ENCODE peak calls at places on chromosomes 4 and X, in ten cellular contexts. K is body of pancreas, N is esophagus squamous epithelium, Z is ovary, O is sigmoid colon, D is HCT116, V is stomach, S is uterus, W is right lobe of liver, A is HepG2. X is an unnamed sample.

GRCh38 chr4:169098054-169098896 is 88.2 kb upstream of the CBR4 start:
- DNase-seq in Z (no peak), S (no peak), N (no peak), A (no peak), W (no peak), D (no peak), K (no peak), O (no peak), V (no peak), X (no peak)

GRCh38 chr4:42596918-42597317 is 60.0 kb downstream of the ATP8A1 start:
- DNase-seq in W (no peak), D (no peak), O (no peak), V (no peak), K (no peak), A (no peak), S (no peak), Z (no peak), N (no peak), X (no peak)

GRCh38 chr4:10007436-10007740 is 13.9 kb downstream of the SLC2A9 start:
- DNase-seq in S (no peak), N (no peak), A (no peak), K (no peak), Z (no peak), O (no peak), V (no peak), W (no peak), D (no peak), X (no peak)

GRCh38 chrX:9312922-9313867 is 151.7 kb upstream of the TBL1X start:
- DNase-seq in D (peak), Z (peak), K (peak), A (peak), N (no peak), O (no peak), S (no peak), W (peak), V (peak), X (no peak)

GRCh38 chrX:105495376-105495775 is 274.9 kb upstream of the TEX13A start:
- DNase-seq in W (no peak), Z (no peak), N (no peak), V (no peak), S (no peak), O (no peak), D (no peak), K (no peak), A (no peak), X (no peak)

GRCh38 chr4:1206299-1207156 is 34.1 kb upstream of the SPON2 start:
- DNase-seq in K (peak), Z (peak), S (peak), A (no peak), W (peak), N (no peak), V (no peak), D (no peak), O (peak), X (no peak)

GRCh38 chrX:41705680-41706374 is 17.1 kb downstream of the GPR34 start:
- DNase-seq in S (no peak), Z (no peak), D (no peak), W (no peak), V (no peak), K (no peak), O (no peak), N (no peak), A (no peak), X (no peak)

GRCh38 chr4:87260477-87260876 is 40.1 kb upstream of the KLHL8 start:
- DNase-seq in V (no peak), Z (no peak), D (no peak), A (no peak), S (no peak), K (no peak), O (no peak), W (no peak), N (no peak), X (no peak)

GRCh38 chrX:74063426-74064155 is 240.4 kb upstream of the ZCCHC13 start:
- DNase-seq in A (no peak), N (no peak), O (no peak), S (no peak), Z (no peak), K (no peak), V (no peak), D (no peak), W (no peak), X (no peak)

GRCh38 chrX:110442631-110443030 is 84.0 kb downstream of the RTL9 start:
- DNase-seq in D (no peak), O (no peak), V (no peak), K (peak), S (no peak), Z (no peak), A (peak), N (no peak), W (no peak), X (no peak)

GRCh38 chrX:154712781-154713391 is 38.0 kb downstream of the GAB3 start:
- DNase-seq in S (no peak), W (no peak), N (no peak), A (no peak), K (no peak), D (no peak), O (no peak), V (no peak), Z (no peak), X (no peak)

GRCh38 chr4:63777571-63777970 is 631.7 kb downstream of the TECRL start:
- DNase-seq in O (no peak), Z (no peak), D (no peak), S (no peak), A (peak), V (no peak), N (no peak), K (no peak), W (no peak), X (no peak)

GRCh38 chr4:158826882-158827281 is 58.1 kb downstream of the FNIP2 start:
- DNase-seq in N (no peak), A (peak), S (no peak), W (no peak), O (no peak), V (peak), D (no peak), Z (no peak), K (peak), X (peak)

GRCh38 chr4:8241895-8242696 is 27.5 kb upstream of the HTRA3 start:
- DNase-seq in N (peak), Z (peak), W (peak), D (peak), S (peak), A (peak), O (peak), V (peak), K (peak), X (peak)

GRCh38 chrX:43474321-43474720 is 181.8 kb upstream of the MAOA start:
- DNase-seq in A (no peak), N (no peak), D (peak), Z (no peak), S (no peak), K (no peak), V (no peak), O (no peak), W (no peak), X (no peak)

GRCh38 chrX:148601034-148601433 is 100.6 kb downstream of the AFF2 start:
- DNase-seq in D (no peak), Z (no peak), A (no peak), S (no peak), O (no peak), N (no peak), K (no peak), V (no peak), W (no peak), X (no peak)

GRCh38 chr4:122576261-122577188 is 44.3 kb downstream of the IL21 start:
- DNase-seq in V (no peak), A (peak), Z (no peak), O (no peak), D (peak), W (no peak), K (no peak), N (no peak), S (no peak), X (peak)

GRCh38 chrX:135345328-135345645 is 36.0 kb downstream of the ETDC start:
- DNase-seq in Z (peak), S (peak), K (peak), O (peak), N (no peak), D (no peak), W (peak), A (no peak), V (peak), X (peak)

GRCh38 chr4:145716200-145716599 is 36.3 kb downstream of the C4orf51 start:
- DNase-seq in O (no peak), V (no peak), A (no peak), W (no peak), D (no peak), N (no peak), S (no peak), K (no peak), Z (no peak), X (no peak)

GRCh38 chr4:97121493-97121892 is 1021.8 kb downstream of the STPG2 start:
- DNase-seq in A (no peak), O (no peak), Z (no peak), S (no peak), D (no peak), K (no peak), V (no peak), N (no peak), W (no peak), X (no peak)

GRCh38 chr4:137694138-137694537 is 161.8 kb upstream of the PCDH18 start:
- DNase-seq in N (no peak), S (no peak), K (no peak), D (no peak), V (no peak), A (no peak), O (no peak), Z (peak), W (no peak), X (no peak)

GRCh38 chrX:125293792-125294780 is 25.6 kb upstream of the TEX13C start:
- DNase-seq in O (no peak), K (no peak), D (no peak), V (no peak), N (no peak), Z (no peak), W (no peak), S (no peak), A (no peak), X (no peak)

GRCh38 chr4:5156677-5157076 is 105.4 kb downstream of the STK32B start:
- DNase-seq in W (no peak), S (no peak), K (no peak), V (no peak), Z (no peak), A (no peak), O (no peak), N (no peak), D (no peak), X (no peak)

GRCh38 chr4:43992552-43992951 is 456.1 kb downstream of the KCTD8 start:
- DNase-seq in Z (no peak), W (no peak), O (no peak), K (no peak), A (no peak), S (no peak), N (no peak), V (no peak), D (no peak), X (no peak)

GRCh38 chr4:175371091-175371490 is 441.0 kb downstream of the GPM6A start:
- DNase-seq in D (no peak), N (no peak), K (no peak), A (no peak), O (no peak), V (no peak), Z (no peak), S (no peak), W (no peak), X (no peak)

GRCh38 chrX:57453901-57454300 is 137.9 kb upstream of the ZXDB start:
- DNase-seq in O (no peak), A (peak), V (no peak), K (no peak), W (no peak), Z (no peak), S (no peak), D (no peak), N (no peak), X (no peak)

GRCh38 chr4:6372649-6373525 is 99.5 kb downstream of the PPP2R2C start:
- DNase-seq in S (no peak), W (no peak), N (no peak), A (peak), V (no peak), Z (no peak), K (no peak), D (peak), O (no peak), X (no peak)

GRCh38 chr4:152577708-152578421 is 42.0 kb upstream of the FBXW7 start:
- DNase-seq in K (no peak), W (no peak), S (no peak), V (no peak), D (no peak), O (no peak), A (no peak), N (no peak), Z (no peak), X (no peak)

GRCh38 chrX:132614297-132614696 is 125.5 kb upstream of the MBNL3 start:
- DNase-seq in N (no peak), V (no peak), Z (no peak), O (no peak), W (peak), D (no peak), K (no peak), S (no peak), A (peak), X (no peak)

GRCh38 chr4:81452452-81453011 is 19.2 kb downstream of the RASGEF1B start:
- DNase-seq in N (no peak), W (no peak), V (no peak), S (no peak), O (no peak), Z (no peak), A (no peak), D (no peak), K (no peak), X (no peak)

GRCh38 chr4:135227842-135228241 is 1026.3 kb upstream of the PABPC4L start:
- DNase-seq in N (no peak), O (no peak), D (no peak), V (no peak), S (no peak), K (no peak), A (no peak), Z (no peak), W (no peak), X (no peak)

GRCh38 chrX:81202413-81202794 is 502 bp downstream of the SH3BGRL start:
- DNase-seq in O (no peak), V (no peak), A (no peak), K (no peak), Z (no peak), N (no peak), W (no peak), S (no peak), D (no peak), X (no peak)

GRCh38 chrX:1589356-1590130 is 1.9 kb upstream of the AKAP17A start:
- DNase-seq in N (no peak), D (no peak), K (no peak), W (no peak), O (no peak), Z (no peak), V (no peak), A (no peak), S (no peak), X (no peak)

GRCh38 chrX:1592863-1593201 is 1.4 kb downstream of the AKAP17A start:
- DNase-seq in S (no peak), K (no peak), A (no peak), D (no peak), Z (no peak), N (no peak), O (no peak), V (peak), W (no peak), X (no peak)

GRCh38 chrX:1592128-1592862 is 891 bp downstream of the AKAP17A start:
- DNase-seq in V (peak), A (peak), S (no peak), D (no peak), Z (no peak), W (peak), K (no peak), O (no peak), N (no peak), X (no peak)

GRCh38 chrX:1591863-1592127 is 391 bp downstream of the AKAP17A start:
- DNase-seq in D (no peak), A (no peak), S (no peak), N (no peak), O (no peak), Z (no peak), V (no peak), W (no peak), K (no peak), X (no peak)

DNA sequence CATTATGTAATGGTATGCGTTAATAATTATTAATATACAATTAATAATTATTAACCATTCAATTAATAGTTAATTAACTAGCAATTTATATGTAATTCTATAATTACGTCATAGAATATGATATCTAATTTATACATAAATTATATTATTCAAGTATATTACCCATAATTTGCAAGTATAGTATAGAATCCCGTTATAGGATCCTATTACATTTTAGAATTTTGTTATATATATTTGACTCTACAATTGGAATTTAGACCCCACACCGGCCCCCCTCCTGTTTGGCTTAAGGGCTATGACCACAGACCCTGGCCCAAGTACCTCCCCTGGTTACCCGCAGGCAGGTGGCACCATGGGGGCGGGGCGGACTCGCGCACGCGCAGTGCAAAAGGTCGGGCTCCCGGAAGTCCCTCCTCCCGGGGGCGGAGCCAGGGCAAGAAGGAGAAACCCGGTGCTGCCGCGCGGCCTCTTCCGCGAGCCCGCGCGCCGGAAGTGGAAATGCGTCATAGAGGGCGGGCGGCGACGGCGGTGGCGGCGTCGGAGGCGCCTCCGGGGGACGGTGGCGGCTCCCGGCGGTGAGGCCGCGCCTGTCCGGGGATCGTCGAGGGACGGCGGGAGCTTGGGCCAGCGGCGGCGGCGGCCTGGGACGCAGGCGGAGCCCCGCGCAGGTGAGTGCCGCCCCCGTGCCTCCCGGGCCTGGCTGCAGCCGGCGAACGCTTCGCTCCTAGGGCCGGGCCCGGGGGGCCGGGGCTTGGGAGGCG is at the start of gene AKAP17A:
- DNase-seq in S (peak), A (peak), N (peak), Z (peak), W (peak), D (peak), O (peak), V (peak), K (peak), X (peak)
- TF ChIP-seq CTCF in S (peak), A (no peak), N (peak), Z (no peak), W (peak), D (no peak), O (no peak), V (peak), K (no peak), X (no peak)

DNA sequence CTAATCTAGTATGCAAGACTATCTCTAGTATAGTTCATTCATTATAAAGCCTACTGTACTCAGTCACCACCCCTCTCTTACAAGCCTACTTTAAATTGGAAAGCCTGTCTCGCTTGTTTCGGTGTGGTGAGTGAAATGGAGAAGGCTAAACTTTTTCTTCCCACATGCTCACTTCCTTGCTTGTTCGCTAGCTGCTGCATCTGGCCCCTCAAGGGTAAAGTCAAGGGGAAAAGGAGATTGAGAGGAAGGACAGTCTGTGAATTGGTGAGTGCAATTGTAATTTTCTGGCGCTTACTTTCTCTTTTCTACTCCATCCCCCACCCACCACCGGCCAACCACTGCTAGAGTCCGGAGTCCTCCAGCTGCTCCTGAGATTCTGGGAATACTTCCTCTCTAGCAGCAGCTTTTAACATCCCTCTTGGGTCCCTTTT is 12.1 kb upstream of the ARAP2 start:
- DNase-seq in Z (no peak), W (no peak), O (no peak), S (no peak), A (no peak), N (no peak), D (no peak), V (no peak), K (no peak), X (no peak)
- TF ChIP-seq POLR2A in Z (no peak), W (no peak), O (no peak), S (no peak), A (no peak), N (no peak), D (no peak), V (no peak), K (no peak), X (no peak)

GRCh38 chrX:65688403-65688881 is 21.0 kb downstream of the MSN start:
- DNase-seq in A (no peak), N (no peak), D (no peak), O (no peak), K (no peak), V (no peak), Z (no peak), W (no peak), S (no peak), X (no peak)

GRCh38 chrX:65690057-65690855 is 22.8 kb downstream of the MSN start:
- DNase-seq in S (no peak), D (no peak), V (no peak), Z (no peak), N (no peak), O (peak), A (no peak), K (no peak), W (no peak), X (no peak)

GRCh38 chrX:65686246-65686645 is 18.8 kb downstream of the MSN start:
- DNase-seq in O (no peak), W (no peak), Z (no peak), S (no peak), K (no peak), A (no peak), D (no peak), N (no peak), V (no peak), X (no peak)

GRCh38 chrX:65687367-65687766 is 19.9 kb downstream of the MSN start:
- DNase-seq in Z (no peak), A (no peak), S (no peak), O (no peak), D (no peak), W (no peak), N (no peak), V (no peak), K (no peak), X (no peak)

GRCh38 chrX:65689377-65689776 is 21.9 kb downstream of the MSN start:
- DNase-seq in V (no peak), W (no peak), N (no peak), S (no peak), Z (no peak), D (no peak), O (no peak), K (no peak), A (no peak), X (no peak)
- TF ChIP-seq CTCF in V (no peak), W (no peak), N (no peak), S (no peak), Z (no peak), D (no peak), O (no peak), K (no peak), A (no peak), X (no peak)

GRCh38 chr4:38664704-38665401 is 854 bp downstream of the KLF3 start:
- DNase-seq in Z (peak), W (peak), K (peak), O (peak), S (peak), A (peak), V (peak), D (no peak), N (no peak), X (peak)
- TF ChIP-seq POLR2A in Z (peak), W (no peak), K (peak), O (peak), S (no peak), A (peak), V (no peak), D (no peak), N (no peak), X (peak)

GRCh38 chr4:171644430-171645057 is 168.7 kb upstream of the GALNTL6 start:
- DNase-seq in O (no peak), Z (no peak), V (no peak), K (no peak), W (no peak), S (no peak), A (no peak), N (no peak), D (no peak), X (no peak)

GRCh38 chr4:171646984-171647383 is 166.2 kb upstream of the GALNTL6 start:
- DNase-seq in K (no peak), D (no peak), O (no peak), V (no peak), N (no peak), A (no peak), S (no peak), W (no peak), Z (no peak), X (no peak)

GRCh38 chr4:171651071-171651470 is 162.1 kb upstream of the GALNTL6 start:
- DNase-seq in Z (no peak), D (no peak), O (no peak), S (no peak), N (no peak), A (no peak), V (no peak), W (no peak), K (no peak), X (no peak)

GRCh38 chr4:171648926-171649325 is 164.3 kb upstream of the GALNTL6 start:
- DNase-seq in S (no peak), D (no peak), O (no peak), N (no peak), W (no peak), V (no peak), K (no peak), A (no peak), Z (no peak), X (no peak)

DNA sequence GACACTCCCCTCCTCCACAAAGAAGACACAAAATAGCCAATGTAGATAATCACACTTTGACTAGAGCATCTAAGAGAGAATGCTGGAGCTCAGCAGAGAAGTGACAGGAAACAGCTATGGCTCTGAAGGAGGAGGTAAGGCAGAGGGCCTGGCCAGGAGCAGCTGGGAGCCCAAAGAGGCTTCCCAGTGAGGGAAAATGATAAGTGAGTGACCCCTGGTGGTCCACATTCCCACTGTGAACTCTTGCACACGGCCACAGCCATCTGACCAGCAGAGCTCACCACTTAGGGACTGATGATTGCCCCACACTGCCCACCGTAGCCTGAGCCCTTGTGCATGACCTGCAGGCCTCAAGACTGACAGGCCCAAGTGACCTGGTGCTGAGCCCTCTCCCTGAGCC is 162.7 kb upstream of the GALNTL6 start:
- DNase-seq in S (no peak), V (no peak), A (peak), K (no peak), O (no peak), Z (no peak), D (no peak), N (no peak), W (no peak), X (no peak)
- TF ChIP-seq CTCF in S (no peak), V (no peak), A (peak), K (no peak), O (no peak), Z (no peak), D (peak), N (no peak), W (no peak), X (no peak)

X was measured in prostate gland.